ENCODE peak calls at places on chromosomes 12 and 14, in nine cellular contexts. P, E, V, L, W, G, C, R and B are unnamed samples.

GRCh38 chr12:84924956-84925355 is 12.4 kb upstream of the SLC6A15 start:
- DNase-seq in P (no peak), E (no peak), V (no peak), L (no peak), W (no peak), G (no peak), C (no peak), R (no peak), B (no peak)

GRCh38 chr12:103423061-103423473 is 72.7 kb downstream of the C12orf42 start:
- DNase-seq in P (no peak), E (no peak), V (no peak), L (no peak), W (no peak), G (no peak), C (no peak), R (no peak), B (no peak)

GRCh38 chr14:34201909-34202622 is 251.2 kb upstream of the EGLN3 start:
- DNase-seq in P (no peak), E (no peak), V (no peak), L (no peak), W (no peak), G (no peak), C (no peak), R (no peak), B (no peak)

GRCh38 chr14:29569194-29569593 is 358.5 kb downstream of the PRKD1 start:
- DNase-seq in P (no peak), E (no peak), V (no peak), L (no peak), W (no peak), G (no peak), C (no peak), R (no peak), B (no peak)

GRCh38 chr12:11500222-11500860 is 105.0 kb upstream of the PRB2 start:
- DNase-seq in P (peak; percentile 19), E (peak; percentile 83), V (peak; percentile 75), L (peak; percentile 48), W (peak; percentile 86), G (peak; percentile 77), C (peak; percentile 75), R (peak; percentile 86), B (peak; percentile 50)

GRCh38 chr12:94571556-94571955 is 78.8 kb downstream of the TMCC3 start:
- DNase-seq in P (peak; percentile 91), E (peak; percentile 81), V (peak; percentile 94), L (no peak), W (no peak), G (no peak), C (no peak), R (peak; percentile 65), B (no peak)

GRCh38 chr14:61391119-61391518 is 69.7 kb downstream of the PRKCH start:
- DNase-seq in P (no peak), E (no peak), V (peak; percentile 10), L (no peak), W (no peak), G (no peak), C (no peak), R (no peak), B (no peak)

GRCh38 chr12:6787309-6787708 is 2.0 kb upstream of the CD4 start:
- DNase-seq in P (no peak), E (no peak), V (no peak), L (no peak), W (no peak), G (no peak), C (no peak), R (no peak), B (no peak)

GRCh38 chr14:55482936-55483605 is 42.7 kb upstream of the TBPL2 start:
- DNase-seq in P (no peak), E (no peak), V (peak; percentile 39), L (no peak), W (no peak), G (no peak), C (no peak), R (no peak), B (no peak)

GRCh38 chr12:49061157-49061650 is 610 bp upstream of the KMT2D start:
- DNase-seq in P (no peak), E (no peak), V (no peak), L (no peak), W (no peak), G (no peak), C (no peak), R (no peak), B (no peak)

GRCh38 chr12:47750916-47751470 is 7.7 kb downstream of the RAPGEF3 start:
- DNase-seq in P (no peak), E (no peak), V (no peak), L (no peak), W (no peak), G (no peak), C (no peak), R (no peak), B (no peak)

GRCh38 chr14:103444837-103445524 is 59.8 kb downstream of the MARK3 start:
- DNase-seq in P (no peak), E (no peak), V (no peak), L (no peak), W (no peak), G (no peak), C (no peak), R (no peak), B (no peak)

GRCh38 chr12:58668831-58669230 is 251.5 kb downstream of the LRIG3 start:
- DNase-seq in P (no peak), E (no peak), V (no peak), L (no peak), W (no peak), G (no peak), C (no peak), R (no peak), B (no peak)

GRCh38 chr14:24079521-24080141 is 8.3 kb downstream of the CPNE6 start:
- DNase-seq in P (no peak), E (no peak), V (no peak), L (no peak), W (no peak), G (no peak), C (no peak), R (no peak), B (no peak)

GRCh38 chr12:75853621-75854020 is 178.0 kb downstream of the PHLDA1 start:
- DNase-seq in P (no peak), E (no peak), V (no peak), L (no peak), W (no peak), G (no peak), C (no peak), R (no peak), B (no peak)

GRCh38 chr12:38919191-38919590 is 13.8 kb upstream of the CPNE8 start:
- DNase-seq in P (no peak), E (no peak), V (no peak), L (no peak), W (no peak), G (no peak), C (no peak), R (no peak), B (no peak)
- TF ChIP-seq POLR2A in P (no peak), E (no peak), V (no peak), L (no peak), W (no peak), G (no peak), C (no peak), R (no peak), B (no peak)

GRCh38 chr14:75283884-75284563 is 5.4 kb downstream of the FOS start:
- DNase-seq in P (peak; percentile 44), E (peak; percentile 78), V (no peak), L (no peak), W (peak; percentile 84), G (no peak), C (peak; percentile 86), R (peak; percentile 60), B (no peak)
- TF ChIP-seq POLR2AphosphoS5 in P (no peak), E (peak; percentile 88), V (no peak), L (no peak), W (peak; percentile 32), G (no peak), C (peak; percentile 67), R (peak; percentile 73), B (no peak)

GRCh38 chr12:64884164-64884542 is 59.7 kb downstream of the TBC1D30 start:
- DNase-seq in P (no peak), E (no peak), V (no peak), L (no peak), W (no peak), G (no peak), C (no peak), R (no peak), B (no peak)

GRCh38 chr12:64884728-64885127 is 60.3 kb downstream of the TBC1D30 start:
- DNase-seq in P (no peak), E (no peak), V (no peak), L (no peak), W (no peak), G (no peak), C (no peak), R (no peak), B (no peak)

GRCh38 chr12:64877363-64878004 is 53.0 kb downstream of the TBC1D30 start:
- DNase-seq in P (no peak), E (no peak), V (no peak), L (no peak), W (no peak), G (no peak), C (no peak), R (no peak), B (peak; percentile 15)

GRCh38 chr12:64883264-64884163 is 59.1 kb downstream of the TBC1D30 start:
- DNase-seq in P (peak; percentile 3), E (no peak), V (no peak), L (no peak), W (no peak), G (no peak), C (no peak), R (no peak), B (no peak)

DNA sequence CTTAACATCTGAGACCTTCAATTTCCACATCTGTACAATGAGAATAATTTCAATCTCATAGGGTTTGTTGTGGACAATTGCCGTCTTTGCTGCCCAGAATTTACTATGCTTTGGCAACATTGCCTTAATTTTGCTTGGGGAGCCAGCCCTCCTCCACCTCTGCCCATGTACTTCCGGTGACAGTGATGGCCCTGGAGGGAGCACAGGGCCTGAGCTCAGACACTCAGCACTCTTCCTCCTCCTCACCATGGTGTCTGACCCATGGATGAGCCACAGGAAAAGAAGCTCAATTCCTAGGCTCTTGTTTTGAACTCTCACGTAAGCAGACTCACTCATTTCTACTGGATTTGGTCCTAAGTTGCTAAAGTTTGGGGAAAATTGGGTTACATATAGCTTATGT is 58.2 kb downstream of the TBC1D30 start:
- DNase-seq in P (no peak), E (no peak), V (no peak), L (no peak), W (no peak), G (no peak), C (no peak), R (no peak), B (no peak)
- TF ChIP-seq POLR2A in P (no peak), E (no peak), V (no peak), L (no peak), W (no peak), G (no peak), C (no peak), R (no peak), B (no peak)

DNA sequence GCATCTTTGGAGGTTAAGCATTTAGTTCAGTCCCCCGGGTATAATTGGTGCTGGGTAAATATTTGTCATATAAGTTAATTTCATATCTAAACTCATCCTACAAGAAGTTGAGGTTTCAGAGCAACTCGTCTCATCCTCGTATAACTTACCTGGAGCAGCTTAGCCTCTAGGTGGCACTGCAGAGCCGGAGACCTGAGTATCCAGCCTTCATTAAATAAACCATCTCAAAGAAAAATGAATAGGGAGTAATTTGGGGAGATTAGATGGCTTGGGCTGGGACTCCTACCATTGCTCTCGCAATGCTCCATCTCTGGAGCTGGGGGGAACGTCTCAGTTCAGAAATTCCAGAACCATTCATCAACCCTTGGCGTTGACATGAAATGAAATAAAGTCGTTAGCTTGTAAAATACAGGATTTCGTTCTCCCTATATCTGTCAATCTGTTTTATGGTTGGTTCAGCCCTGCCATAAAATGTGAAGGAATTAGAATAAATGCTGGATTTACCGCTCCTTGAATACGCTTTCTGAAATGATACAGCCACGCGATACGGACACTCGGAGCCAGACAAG is 122.9 kb upstream of the TMEM132D start:
- DNase-seq in P (peak; percentile 21), E (peak; percentile 27), V (no peak), L (no peak), W (no peak), G (peak; percentile 46), C (no peak), R (peak; percentile 35), B (peak; percentile 43)
- TF ChIP-seq POLR2AphosphoS5 in P (no peak), E (no peak), V (no peak), L (no peak), W (no peak), G (no peak), C (no peak), R (no peak), B (no peak)